ENCODE peak calls at places on chromosomes 5 and 9, in nine cellular contexts. L is body of pancreas; N is caudate nucleus; T is pancreas; X is uterus; B is tibial nerve; P is heart left ventricle; H is ovary; C is CD4-positive, alpha-beta memory T cell. G is an unnamed sample.

GRCh38 chr9:138096192-138096845 is 218.7 kb downstream of the CACNA1B start:
- DNase-seq in L (no peak), N (no peak), T (no peak), X (no peak), B (no peak), P (no peak), H (peak), C (no peak), G (peak)

GRCh38 chr5:103938151-103938671 is 375.6 kb upstream of the NUDT12 start:
- DNase-seq in L (no peak), N (no peak), T (no peak), X (no peak), B (no peak), P (no peak), H (no peak), C (no peak), G (no peak)

GRCh38 chr5:59051938-59052337 is 469.1 kb downstream of the RAB3C start:
- DNase-seq in L (no peak), N (no peak), T (no peak), X (no peak), B (no peak), P (no peak), H (no peak), C (no peak), G (no peak)

GRCh38 chr5:73619606-73620334 is 6.2 kb upstream of the ARHGEF28 start:
- DNase-seq in L (no peak), N (no peak), T (no peak), X (no peak), B (no peak), P (no peak), H (no peak), C (no peak), G (no peak)

GRCh38 chr5:32928761-32929160 is 217.6 kb downstream of the NPR3 start:
- DNase-seq in L (no peak), N (no peak), T (no peak), X (no peak), B (no peak), P (no peak), H (no peak), C (no peak), G (no peak)

GRCh38 chr9:121369595-121370265 is at the start of gene STOM:
- DNase-seq in L (peak), N (no peak), T (peak), X (peak), B (peak), P (peak), H (peak), C (peak), G (peak)

GRCh38 chr9:81758123-81758797 is 68.9 kb upstream of the TLE1 start:
- DNase-seq in L (no peak), N (no peak), T (no peak), X (no peak), B (no peak), P (no peak), H (no peak), C (no peak), G (no peak)

GRCh38 chr5:9430306-9430705 is 115.6 kb downstream of the SEMA5A start:
- DNase-seq in L (no peak), N (no peak), T (no peak), X (no peak), B (no peak), P (no peak), H (no peak), C (no peak), G (no peak)

GRCh38 chr9:124457887-124458431 is 7.7 kb downstream of the ADGRD2 start:
- DNase-seq in L (no peak), N (no peak), T (no peak), X (no peak), B (no peak), P (no peak), H (no peak), C (no peak), G (no peak)

GRCh38 chr5:139312075-139312474 is 18.5 kb downstream of the MATR3 start:
- DNase-seq in L (no peak), N (no peak), T (no peak), X (no peak), B (no peak), P (no peak), H (no peak), C (no peak), G (no peak)

GRCh38 chr9:98851730-98852462 is 44.4 kb downstream of the GALNT12 start:
- DNase-seq in L (no peak), N (no peak), T (no peak), X (no peak), B (no peak), P (no peak), H (no peak), C (no peak), G (no peak)

GRCh38 chr9:94687451-94687850 is 39.0 kb upstream of the AOPEP start:
- DNase-seq in L (no peak), N (no peak), T (no peak), X (no peak), B (no peak), P (no peak), H (no peak), C (no peak), G (no peak)

GRCh38 chr5:113099822-113100221 is 123.2 kb downstream of the DCP2 start:
- DNase-seq in L (no peak), N (no peak), T (no peak), X (no peak), B (no peak), P (no peak), H (no peak), C (no peak), G (no peak)

GRCh38 chr5:169667896-169668674 is 31.0 kb downstream of the DOCK2 start:
- DNase-seq in L (no peak), N (no peak), T (no peak), X (no peak), B (no peak), P (no peak), H (no peak), C (no peak), G (no peak)

GRCh38 chr5:6783787-6784186 is 70.6 kb downstream of the TENT4A start:
- DNase-seq in L (no peak), N (no peak), T (no peak), X (no peak), B (no peak), P (no peak), H (no peak), C (no peak), G (no peak)

GRCh38 chr9:91197232-91198181 is 164.2 kb downstream of the AUH start:
- DNase-seq in L (peak), N (no peak), T (peak), X (peak), B (peak), P (peak), H (peak), C (no peak), G (peak)

GRCh38 chr5:103092676-103093075 is 27.3 kb downstream of the GIN1 start:
- DNase-seq in L (no peak), N (no peak), T (no peak), X (no peak), B (no peak), P (no peak), H (no peak), C (no peak), G (no peak)

GRCh38 chr5:80143491-80143890 is 108.3 kb downstream of the THBS4 start:
- DNase-seq in L (no peak), N (no peak), T (no peak), X (no peak), B (no peak), P (no peak), H (no peak), C (no peak), G (no peak)

GRCh38 chr5:73823508-73823925 is 197.5 kb downstream of the ARHGEF28 start:
- DNase-seq in L (peak), N (no peak), T (no peak), X (no peak), B (no peak), P (no peak), H (no peak), C (no peak), G (no peak)

GRCh38 chr9:33489070-33489469 is 15.3 kb upstream of the NOL6 start:
- DNase-seq in L (no peak), N (no peak), T (no peak), X (no peak), B (no peak), P (no peak), H (no peak), C (no peak), G (no peak)

GRCh38 chr5:140251527-140251973 is 51.4 kb downstream of the PFDN1 start:
- DNase-seq in L (peak), N (no peak), T (no peak), X (no peak), B (no peak), P (peak), H (no peak), C (peak), G (no peak)

GRCh38 chr5:105924366-105924765 is 1746.4 kb downstream of the EFNA5 start:
- DNase-seq in L (no peak), N (no peak), T (no peak), X (no peak), B (no peak), P (no peak), H (no peak), C (no peak), G (no peak)

GRCh38 chr5:45521067-45521466 is 175.1 kb downstream of the HCN1 start:
- DNase-seq in L (peak), N (no peak), T (peak), X (no peak), B (no peak), P (peak), H (no peak), C (no peak), G (peak)

GRCh38 chr9:135512904-135513303 is 8.3 kb upstream of the LCN1 start:
- DNase-seq in L (no peak), N (no peak), T (no peak), X (no peak), B (no peak), P (no peak), H (peak), C (no peak), G (no peak)

GRCh38 chr9:133470427-133470924 is 8.4 kb downstream of the SLC2A6 start:
- DNase-seq in L (no peak), N (no peak), T (no peak), X (no peak), B (no peak), P (no peak), H (no peak), C (no peak), G (no peak)

GRCh38 chr5:169945831-169946261 is 34.4 kb downstream of the INSYN2B start:
- DNase-seq in L (peak), N (peak), T (no peak), X (peak), B (no peak), P (peak), H (peak), C (no peak), G (peak)

GRCh38 chr9:134297581-134297980 is 28.7 kb upstream of the RXRA start:
- DNase-seq in L (no peak), N (no peak), T (peak), X (no peak), B (no peak), P (no peak), H (no peak), C (no peak), G (no peak)

GRCh38 chr9:128903079-128903461 is 17.7 kb upstream of the PHYHD1 start:
- DNase-seq in L (no peak), N (no peak), T (no peak), X (no peak), B (no peak), P (no peak), H (no peak), C (no peak), G (no peak)

GRCh38 chr9:128901379-128901778 is 19.4 kb upstream of the PHYHD1 start:
- DNase-seq in L (no peak), N (no peak), T (no peak), X (no peak), B (no peak), P (no peak), H (no peak), C (no peak), G (no peak)

GRCh38 chr9:128899566-128900322 is 17.8 kb downstream of the LRRC8A start:
- DNase-seq in L (no peak), N (no peak), T (no peak), X (no peak), B (no peak), P (no peak), H (no peak), C (no peak), G (no peak)

GRCh38 chr9:128902351-128903078 is 18.3 kb upstream of the PHYHD1 start:
- DNase-seq in L (no peak), N (no peak), T (no peak), X (no peak), B (no peak), P (peak), H (no peak), C (peak), G (peak)

GRCh38 chr9:128901822-128902221 is 19.0 kb upstream of the PHYHD1 start:
- DNase-seq in L (no peak), N (no peak), T (no peak), X (no peak), B (no peak), P (no peak), H (no peak), C (no peak), G (no peak)
- H3K27ac ChIP-seq in L (peak), N (no peak), T (no peak), X (peak), B (peak), P (peak), H (no peak), C (peak), G (peak)

DNA sequence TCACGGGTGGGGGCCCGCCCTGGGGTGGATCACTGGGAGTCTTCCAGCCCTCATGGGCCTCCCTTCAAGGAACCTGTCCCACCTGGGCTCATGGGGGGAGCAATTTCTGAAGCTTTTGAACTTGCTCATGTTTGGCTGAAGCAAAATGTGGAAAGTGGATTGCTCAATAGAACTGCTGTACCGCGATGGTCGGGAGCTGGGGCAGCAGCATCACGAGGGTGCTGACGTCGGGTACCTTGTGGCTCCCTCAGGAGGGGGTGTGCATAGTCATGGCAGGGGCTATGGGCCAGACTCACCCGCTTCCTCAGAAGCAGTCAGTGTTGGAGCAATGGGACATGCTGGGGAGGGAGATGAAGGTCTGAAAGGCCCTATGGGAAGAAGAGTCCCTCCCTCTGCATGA is 57.9 kb downstream of the PRRT1B start:
- DNase-seq in L (no peak), N (no peak), T (no peak), X (no peak), B (no peak), P (no peak), H (no peak), C (no peak), G (no peak)
- H3K27ac ChIP-seq in L (no peak), N (no peak), T (no peak), X (no peak), B (no peak), P (no peak), H (no peak), C (no peak), G (no peak)

GRCh38 chr9:126532951-126533910 is 80.5 kb upstream of the LMX1B start:
- DNase-seq in L (no peak), N (no peak), T (no peak), X (no peak), B (no peak), P (no peak), H (no peak), C (no peak), G (no peak)

GRCh38 chr9:126532489-126532888 is 81.2 kb upstream of the LMX1B start:
- DNase-seq in L (no peak), N (no peak), T (no peak), X (no peak), B (no peak), P (no peak), H (no peak), C (no peak), G (no peak)

GRCh38 chr9:126536131-126536530 is 77.6 kb upstream of the LMX1B start:
- DNase-seq in L (no peak), N (no peak), T (no peak), X (no peak), B (no peak), P (no peak), H (no peak), C (no peak), G (no peak)

GRCh38 chr9:126533911-126534300 is 79.8 kb upstream of the LMX1B start:
- DNase-seq in L (no peak), N (no peak), T (no peak), X (no peak), B (no peak), P (no peak), H (no peak), C (no peak), G (no peak)

DNA sequence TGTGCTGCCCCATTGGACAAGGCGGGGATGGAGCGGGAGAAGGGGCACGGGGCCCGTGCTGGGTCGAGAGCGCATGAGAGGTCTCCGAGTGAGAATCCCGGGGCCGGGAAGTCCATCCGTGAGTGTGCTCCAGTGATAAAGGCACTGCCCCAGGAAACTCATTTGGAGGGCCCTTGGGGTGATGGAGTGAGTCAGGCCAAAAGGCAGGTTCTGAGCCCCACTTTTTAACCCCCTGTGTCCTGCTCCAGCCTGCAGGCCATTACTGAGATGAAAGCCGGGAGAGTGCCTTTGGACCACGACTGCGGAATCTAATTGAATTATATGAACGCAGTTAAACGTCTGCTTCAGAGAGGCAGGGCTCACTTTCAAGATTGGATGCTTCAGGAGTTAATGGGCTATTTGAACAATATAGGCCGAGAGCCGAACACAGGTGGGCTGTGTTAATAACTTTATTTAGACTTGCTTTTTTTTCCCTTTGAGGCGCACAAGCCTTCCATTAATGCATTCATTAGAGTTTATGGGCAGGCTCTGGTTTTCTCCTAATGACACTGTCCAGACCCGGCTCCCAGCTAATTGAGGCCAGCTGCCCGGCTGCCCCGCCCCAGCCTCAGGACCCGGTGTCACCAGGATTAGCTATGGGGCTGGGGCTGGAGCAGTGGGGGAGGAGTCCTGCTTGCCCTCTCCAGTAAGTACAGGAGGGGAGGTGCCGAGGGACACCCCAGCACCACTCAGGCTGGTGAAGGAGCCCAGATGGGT is 79.1 kb upstream of the LMX1B start:
- DNase-seq in L (no peak), N (no peak), T (no peak), X (no peak), B (no peak), P (no peak), H (no peak), C (no peak), G (no peak)
- H3K27ac ChIP-seq in L (no peak), N (no peak), T (no peak), X (no peak), B (no peak), P (no peak), H (no peak), C (no peak), G (no peak)

DNA sequence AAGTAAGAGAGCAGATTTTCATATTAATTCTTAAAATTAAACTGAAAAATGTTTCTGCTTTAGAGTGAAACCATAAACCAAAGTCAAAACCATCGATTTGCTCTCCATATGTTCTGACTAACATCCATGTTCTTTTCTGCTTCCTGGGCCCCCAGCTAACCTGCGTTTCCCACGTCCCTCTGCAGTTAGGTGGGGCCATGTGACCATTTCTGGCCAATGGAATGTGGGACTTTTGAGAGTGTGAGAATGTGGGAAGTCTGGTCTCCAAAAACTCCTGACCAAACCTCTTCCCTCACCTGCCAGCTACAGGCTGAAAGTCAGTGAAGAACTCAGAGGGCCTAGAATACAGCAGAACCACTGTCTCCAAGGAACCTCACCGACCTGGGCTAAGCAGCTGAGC is 44.9 kb downstream of the ANKH start:
- DNase-seq in L (no peak), N (no peak), T (no peak), X (no peak), B (no peak), P (no peak), H (no peak), C (no peak), G (no peak)
- H3K27ac ChIP-seq in L (no peak), N (no peak), T (no peak), X (no peak), B (no peak), P (no peak), H (no peak), C (no peak), G (no peak)

DNA sequence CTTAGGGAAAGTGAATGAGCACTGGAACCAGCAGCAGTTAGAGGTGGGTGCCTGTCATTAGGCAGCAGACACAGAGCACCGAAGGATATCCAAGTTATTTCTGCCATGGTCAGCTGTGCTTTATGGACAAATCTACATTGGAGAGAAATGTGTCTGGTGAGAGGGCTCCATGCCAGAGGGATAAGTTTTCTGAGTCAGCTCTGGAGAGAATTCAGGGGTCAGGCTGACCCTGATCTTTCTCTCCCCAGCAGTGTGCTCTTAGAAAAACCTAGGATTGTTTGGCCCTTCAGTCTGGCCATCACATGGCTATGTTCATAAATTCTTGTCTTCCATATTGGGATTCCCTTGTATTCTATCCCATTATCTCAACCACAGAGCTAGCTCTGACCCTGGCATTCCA is 8.9 kb upstream of the IL17B start:
- DNase-seq in L (peak), N (no peak), T (no peak), X (peak), B (no peak), P (no peak), H (peak), C (no peak), G (no peak)
- H3K27ac ChIP-seq in L (peak), N (no peak), T (no peak), X (peak), B (peak), P (peak), H (peak), C (no peak), G (peak)

GRCh38 chr5:128566170-128566569 is 28.1 kb upstream of the FBN2 start:
- DNase-seq in L (no peak), N (no peak), T (no peak), X (no peak), B (no peak), P (no peak), H (no peak), C (no peak), G (no peak)
- H3K27ac ChIP-seq in L (no peak), N (no peak), T (no peak), X (no peak), B (no peak), P (no peak), H (no peak), C (no peak), G (no peak)

G was measured in colonic mucosa.